ENCODE peak calls at places on chromosomes 4 and X, in seven cellular contexts. One of them, this sample, is unnamed.

GRCh38 chr4:56468097-56468422 is 643 bp downstream of the SRP72 start:
- DNase-seq in mesendoderm: peak
- DNase-seq in ELR: peak
- DNase-seq in amygdala: no peak
- DNase-seq in NCI-H1694: no peak
- DNase-seq in fibroblast of mammary gland: peak
- DNase-seq in NCI-H1436: no peak
- DNase-seq in this sample: no peak

GRCh38 chr4:15365641-15366040 is 62.2 kb upstream of the C1QTNF7 start:
- DNase-seq in NCI-H1694: no peak
- DNase-seq in mesendoderm: peak
- DNase-seq in NCI-H1436: no peak
- DNase-seq in ELR: no peak
- DNase-seq in amygdala: no peak
- DNase-seq in fibroblast of mammary gland: no peak
- DNase-seq in this sample: no peak

GRCh38 chr4:185312699-185313098 is 83.0 kb downstream of the LRP2BP start:
- DNase-seq in amygdala: no peak
- DNase-seq in NCI-H1694: no peak
- DNase-seq in NCI-H1436: no peak
- DNase-seq in ELR: no peak
- DNase-seq in mesendoderm: no peak
- DNase-seq in fibroblast of mammary gland: no peak
- DNase-seq in this sample: no peak

GRCh38 chr4:5753766-5754528 is 42.9 kb downstream of the EVC start:
- DNase-seq in ELR: peak
- DNase-seq in mesendoderm: no peak
- DNase-seq in amygdala: no peak
- DNase-seq in NCI-H1694: no peak
- DNase-seq in fibroblast of mammary gland: peak
- DNase-seq in NCI-H1436: no peak
- DNase-seq in this sample: peak

GRCh38 chrX:114581528-114582263 is 2.2 kb upstream of the HTR2C start:
- DNase-seq in fibroblast of mammary gland: no peak
- DNase-seq in amygdala: no peak
- DNase-seq in ELR: no peak
- DNase-seq in mesendoderm: peak
- DNase-seq in NCI-H1436: no peak
- DNase-seq in NCI-H1694: no peak
- DNase-seq in this sample: no peak

GRCh38 chr4:154004859-154005520 is 216.1 kb upstream of the SFRP2 start:
- DNase-seq in amygdala: no peak
- DNase-seq in NCI-H1694: no peak
- DNase-seq in mesendoderm: peak
- DNase-seq in ELR: peak
- DNase-seq in fibroblast of mammary gland: peak
- DNase-seq in NCI-H1436: no peak
- DNase-seq in this sample: peak

GRCh38 chrX:18793601-18794089 is 86.2 kb downstream of the PPEF1 start:
- DNase-seq in NCI-H1694: peak
- DNase-seq in mesendoderm: peak
- DNase-seq in ELR: no peak
- DNase-seq in amygdala: no peak
- DNase-seq in fibroblast of mammary gland: no peak
- DNase-seq in NCI-H1436: no peak
- DNase-seq in this sample: no peak

GRCh38 chrX:19794690-19795089 is 92.7 kb downstream of the SH3KBP1 start:
- DNase-seq in mesendoderm: no peak
- DNase-seq in fibroblast of mammary gland: no peak
- DNase-seq in NCI-H1694: no peak
- DNase-seq in NCI-H1436: no peak
- DNase-seq in amygdala: no peak
- DNase-seq in ELR: peak
- DNase-seq in this sample: no peak

GRCh38 chr4:169437299-169438047 is 166.7 kb upstream of the SH3RF1 start:
- DNase-seq in NCI-H1436: no peak
- DNase-seq in fibroblast of mammary gland: no peak
- DNase-seq in NCI-H1694: no peak
- DNase-seq in mesendoderm: peak
- DNase-seq in ELR: no peak
- DNase-seq in amygdala: no peak
- DNase-seq in this sample: no peak

GRCh38 chr4:165209796-165210195 is 2.4 kb downstream of the KLHL2 start:
- DNase-seq in NCI-H1694: no peak
- DNase-seq in NCI-H1436: no peak
- DNase-seq in fibroblast of mammary gland: no peak
- DNase-seq in mesendoderm: no peak
- DNase-seq in amygdala: no peak
- DNase-seq in ELR: no peak
- DNase-seq in this sample: no peak

GRCh38 chrX:20362268-20363002 is 95.7 kb upstream of the RPS6KA3 start:
- DNase-seq in mesendoderm: peak
- DNase-seq in amygdala: no peak
- DNase-seq in fibroblast of mammary gland: peak
- DNase-seq in NCI-H1694: no peak
- DNase-seq in NCI-H1436: peak
- DNase-seq in ELR: peak
- DNase-seq in this sample: peak

GRCh38 chrX:123563167-123563566 is 169.7 kb downstream of the THOC2 start:
- DNase-seq in NCI-H1436: no peak
- DNase-seq in amygdala: no peak
- DNase-seq in mesendoderm: no peak
- DNase-seq in ELR: no peak
- DNase-seq in fibroblast of mammary gland: no peak
- DNase-seq in NCI-H1694: no peak
- DNase-seq in this sample: no peak

GRCh38 chr4:7697821-7698220 is 241.8 kb downstream of the AFAP1 start:
- DNase-seq in ELR: no peak
- DNase-seq in amygdala: no peak
- DNase-seq in NCI-H1436: no peak
- DNase-seq in mesendoderm: no peak
- DNase-seq in fibroblast of mammary gland: no peak
- DNase-seq in NCI-H1694: no peak
- DNase-seq in this sample: no peak

GRCh38 chrX:43940811-43941210 is 32.4 kb downstream of the NDP start:
- DNase-seq in amygdala: no peak
- DNase-seq in NCI-H1694: no peak
- DNase-seq in fibroblast of mammary gland: peak
- DNase-seq in NCI-H1436: no peak
- DNase-seq in ELR: peak
- DNase-seq in mesendoderm: no peak
- DNase-seq in this sample: peak

GRCh38 chrX:69028761-69029120 is 136.5 kb downstream of the PJA1 start:
- DNase-seq in mesendoderm: no peak
- DNase-seq in amygdala: no peak
- DNase-seq in fibroblast of mammary gland: no peak
- DNase-seq in ELR: no peak
- DNase-seq in NCI-H1436: no peak
- DNase-seq in NCI-H1694: no peak
- DNase-seq in this sample: no peak

GRCh38 chr4:165627128-165627527 is 245.9 kb upstream of the TLL1 start:
- DNase-seq in fibroblast of mammary gland: no peak
- DNase-seq in mesendoderm: no peak
- DNase-seq in NCI-H1436: no peak
- DNase-seq in ELR: no peak
- DNase-seq in NCI-H1694: no peak
- DNase-seq in amygdala: no peak
- DNase-seq in this sample: no peak

GRCh38 chr4:16665942-16666586 is 232.4 kb downstream of the LDB2 start:
- DNase-seq in ELR: no peak
- DNase-seq in fibroblast of mammary gland: no peak
- DNase-seq in mesendoderm: no peak
- DNase-seq in amygdala: no peak
- DNase-seq in NCI-H1436: no peak
- DNase-seq in NCI-H1694: no peak
- DNase-seq in this sample: no peak

GRCh38 chr4:84740071-84740470 is 157.1 kb downstream of the CDS1 start:
- DNase-seq in NCI-H1694: no peak
- DNase-seq in mesendoderm: no peak
- DNase-seq in ELR: no peak
- DNase-seq in amygdala: no peak
- DNase-seq in fibroblast of mammary gland: no peak
- DNase-seq in NCI-H1436: no peak
- DNase-seq in this sample: no peak

GRCh38 chr4:137640156-137640837 is 108.0 kb upstream of the PCDH18 start:
- DNase-seq in NCI-H1694: no peak
- DNase-seq in fibroblast of mammary gland: no peak
- DNase-seq in mesendoderm: no peak
- DNase-seq in ELR: no peak
- DNase-seq in NCI-H1436: no peak
- DNase-seq in amygdala: no peak
- DNase-seq in this sample: no peak

GRCh38 chr4:154868423-154869194 is 87.5 kb downstream of the RBM46 start:
- DNase-seq in amygdala: no peak
- DNase-seq in NCI-H1436: no peak
- DNase-seq in mesendoderm: peak
- DNase-seq in ELR: no peak
- DNase-seq in fibroblast of mammary gland: no peak
- DNase-seq in NCI-H1694: no peak
- DNase-seq in this sample: no peak

GRCh38 chr4:948936-949300 is 16.7 kb downstream of the TMEM175 start:
- DNase-seq in amygdala: no peak
- DNase-seq in ELR: no peak
- DNase-seq in fibroblast of mammary gland: no peak
- DNase-seq in NCI-H1694: no peak
- DNase-seq in NCI-H1436: no peak
- DNase-seq in mesendoderm: no peak
- DNase-seq in this sample: no peak

GRCh38 chr4:86498560-86499166 is 95.5 kb upstream of the PTPN13 start:
- DNase-seq in fibroblast of mammary gland: peak
- DNase-seq in mesendoderm: peak
- DNase-seq in ELR: peak
- DNase-seq in NCI-H1694: peak
- DNase-seq in NCI-H1436: peak
- DNase-seq in amygdala: no peak
- DNase-seq in this sample: peak

GRCh38 chr4:187606581-187606980 is 389.0 kb upstream of the ZFP42 start:
- DNase-seq in NCI-H1436: peak
- DNase-seq in amygdala: no peak
- DNase-seq in fibroblast of mammary gland: peak
- DNase-seq in mesendoderm: peak
- DNase-seq in ELR: peak
- DNase-seq in NCI-H1694: peak
- DNase-seq in this sample: peak

GRCh38 chr4:1105067-1105466 is 8.3 kb downstream of the RNF212 start:
- DNase-seq in fibroblast of mammary gland: no peak
- DNase-seq in NCI-H1694: no peak
- DNase-seq in NCI-H1436: no peak
- DNase-seq in mesendoderm: no peak
- DNase-seq in ELR: no peak
- DNase-seq in amygdala: no peak
- DNase-seq in this sample: no peak

GRCh38 chr4:119597377-119597776 is 31.2 kb downstream of the PDE5A start:
- DNase-seq in amygdala: no peak
- DNase-seq in mesendoderm: peak
- DNase-seq in NCI-H1436: no peak
- DNase-seq in fibroblast of mammary gland: no peak
- DNase-seq in NCI-H1694: no peak
- DNase-seq in ELR: no peak
- DNase-seq in this sample: no peak